ENCODE peak calls at places on chromosomes 11 and 22, in seven cellular contexts. W is sciatic nerve, E is DND-41, M is left cardiac atrium, Q is HepG2, D is pancreas, V is gastroesophageal sphincter. R is an unnamed sample.

GRCh38 chr22:19892925-19893324 is 38.3 kb upstream of the GNB1L start:
- ATAC-seq in E (no peak), M (peak; percentile 3), W (no peak), D (no peak), V (no peak), Q (no peak), R (no peak)

GRCh38 chr22:35274154-35274871 is 17.0 kb downstream of the HMGXB4 start:
- ATAC-seq in M (no peak), Q (no peak), D (no peak), V (no peak), E (no peak), W (no peak), R (no peak)

GRCh38 chr11:120255519-120255866 is 15.6 kb downstream of the POU2F3 start:
- ATAC-seq in M (no peak), D (no peak), V (no peak), E (no peak), Q (no peak), W (no peak), R (no peak)

GRCh38 chr11:1837171-1838076 is 1.4 kb upstream of the TNNI2 start:
- ATAC-seq in M (peak; percentile 52), Q (peak; percentile 64), V (peak; percentile 34), E (peak; percentile 96), W (peak; percentile 81), D (no peak), R (peak; percentile 75)

GRCh38 chr11:128711136-128711535 is 17.3 kb downstream of the FLI1 start:
- ATAC-seq in M (no peak), W (no peak), V (no peak), D (no peak), E (no peak), Q (no peak), R (no peak)

GRCh38 chr11:44955019-44955738 is 4.5 kb upstream of the TP53I11 start:
- ATAC-seq in E (peak; percentile 86), D (peak; percentile 34), W (peak; percentile 46), Q (no peak), M (peak; percentile 68), V (peak; percentile 67), R (no peak)

GRCh38 chr11:92917927-92918326 is 51.5 kb upstream of the MTNR1B start:
- ATAC-seq in V (no peak), E (no peak), D (peak; percentile 38), Q (no peak), W (no peak), M (no peak), R (no peak)

GRCh38 chr11:70323811-70324210 is 53.3 kb downstream of the PPFIA1 start:
- ATAC-seq in W (no peak), E (no peak), D (peak; percentile 51), M (no peak), Q (no peak), V (no peak), R (peak; percentile 45)

GRCh38 chr11:74641905-74642304 is 49.5 kb downstream of the POLD3 start:
- ATAC-seq in M (no peak), V (no peak), Q (no peak), D (no peak), W (no peak), E (no peak), R (no peak)

GRCh38 chr11:27464155-27464759 is 8.3 kb downstream of the LGR4 start:
- ATAC-seq in E (no peak), V (peak; percentile 39), D (peak; percentile 39), W (no peak), Q (no peak), M (peak; percentile 69), R (no peak)

GRCh38 chr22:30626413-30626812 is 9.2 kb upstream of the SLC35E4 start:
- ATAC-seq in D (no peak), Q (peak; percentile 67), M (no peak), V (no peak), W (no peak), E (no peak), R (no peak)